ENCODE peak calls at places on chromosome 18, in four cellular contexts. Z is KG1; G is HCEC 1CT; H is activated CD8-positive, alpha-beta T cell treated with anti-CD3 and anti-CD28 coated beads for 36 hours. P is an unnamed sample.

GRCh38 chr18:79507546-79508480 is 112.1 kb downstream of the NFATC1 start:
- DNase-seq in G (no peak), H (peak), Z (no peak), P (peak)

GRCh38 chr18:37364237-37364636 is 201.4 kb downstream of the CELF4 start:
- DNase-seq in H (no peak), G (no peak), Z (no peak), P (no peak)

GRCh38 chr18:48163184-48164095 is 233.0 kb upstream of the SMAD2 start:
- DNase-seq in H (no peak), Z (no peak), G (no peak), P (no peak)

GRCh38 chr18:10318686-10318960 is 135.8 kb upstream of the APCDD1 start:
- DNase-seq in Z (no peak), G (no peak), H (no peak), P (no peak)

GRCh38 chr18:75548353-75548752 is 120.8 kb upstream of the SMIM21 start:
- DNase-seq in Z (no peak), G (no peak), H (peak), P (no peak)

GRCh38 chr18:52333860-52334259 is 6.1 kb upstream of the DCC start:
- DNase-seq in H (no peak), G (no peak), Z (no peak), P (no peak)

GRCh38 chr18:25832008-25832604 is 258.3 kb downstream of the SS18 start:
- DNase-seq in H (peak), Z (peak), G (peak), P (peak)

GRCh38 chr18:35047697-35048292 is 6.6 kb downstream of the MAPRE2 start:
- DNase-seq in G (no peak), Z (no peak), H (no peak), P (no peak)

GRCh38 chr18:79485788-79486355 is 90.1 kb downstream of the NFATC1 start:
- DNase-seq in H (peak), Z (no peak), G (peak), P (no peak)

GRCh38 chr18:62713651-62714247 is 1.6 kb upstream of the PHLPP1 start:
- DNase-seq in H (no peak), Z (no peak), G (no peak), P (no peak)

GRCh38 chr18:63111549-63112402 is 207.8 kb downstream of the BCL2 start:
- DNase-seq in H (no peak), G (no peak), Z (peak), P (peak)

GRCh38 chr18:74551936-74552555 is 17.7 kb downstream of the CNDP1 start:
- DNase-seq in Z (peak), G (peak), H (peak), P (peak)

GRCh38 chr18:7096838-7097237 is 20.8 kb downstream of the LAMA1 start:
- DNase-seq in G (no peak), H (no peak), Z (no peak), P (no peak)

P was measured in AML-193.